ENCODE peak calls at places on chromosome 22, in six cellular contexts. L, Z, O, B, H and P are unnamed samples.

GRCh38 chr22:32801436-32802290 is at the start of gene TIMP3:
- DNase-seq in O (no peak), Z (peak), B (peak), H (peak), L (peak), P (peak)

GRCh38 chr22:49216579-49216978 is 611.1 kb downstream of the BRD1 start:
- DNase-seq in H (peak), L (no peak), Z (no peak), B (no peak), O (no peak), P (no peak)

GRCh38 chr22:47567126-47567730 is 804.8 kb downstream of the TBC1D22A start:
- DNase-seq in O (no peak), Z (no peak), B (no peak), L (no peak), H (peak), P (no peak)

GRCh38 chr22:26606611-26607010 is 11.2 kb downstream of the CRYBB1 start:
- DNase-seq in B (no peak), L (no peak), O (no peak), Z (peak), H (no peak), P (no peak)

GRCh38 chr22:23395476-23396361 is 184.4 kb downstream of the IGLL1 start:
- DNase-seq in B (no peak), L (no peak), Z (no peak), H (peak), O (no peak), P (no peak)

GRCh38 chr22:30459206-30460052 is 12.4 kb downstream of the SEC14L3 start:
- DNase-seq in O (no peak), Z (peak), B (no peak), L (no peak), H (no peak), P (no peak)

GRCh38 chr22:19766506-19767426 is 6.2 kb downstream of the TBX1 start:
- DNase-seq in O (no peak), B (peak), H (no peak), Z (no peak), L (no peak), P (no peak)

GRCh38 chr22:30705710-30706651 is 11.3 kb downstream of the OSBP2 start:
- DNase-seq in B (no peak), L (peak), Z (peak), O (no peak), H (no peak), P (peak)

GRCh38 chr22:39650996-39651782 is 80.6 kb downstream of the CACNA1I start:
- DNase-seq in Z (no peak), O (no peak), H (no peak), L (no peak), B (no peak), P (no peak)

GRCh38 chr22:46072030-46072881 is 78.1 kb upstream of the PPARA start:
- DNase-seq in B (no peak), Z (peak), L (no peak), O (no peak), H (peak), P (no peak)